ENCODE peak calls at places on chromosomes 3 and 15, in five cellular contexts. Z, F, J, M and C are unnamed samples.

GRCh38 chr3:150293401-150294001 is 114.6 kb upstream of the TSC22D2 start:
- DNase-seq in M (no peak), J (no peak), F (no peak), Z (no peak), C (no peak)

GRCh38 chr3:9404680-9405079 is 7.3 kb downstream of the SETD5 start:
- DNase-seq in M (no peak), Z (no peak), J (no peak), F (no peak), C (no peak)

GRCh38 chr3:120907659-120908029 is 361 bp upstream of the STXBP5L start:
- DNase-seq in J (no peak), F (no peak), M (no peak), Z (no peak), C (no peak)

GRCh38 chr3:47669026-47669749 is 90.5 kb upstream of the CSPG5 start:
- DNase-seq in M (no peak), F (no peak), Z (no peak), J (no peak), C (no peak)

GRCh38 chr15:52252781-52253180 is 42.8 kb downstream of the MYO5C start:
- DNase-seq in F (no peak), Z (peak), J (no peak), M (no peak), C (no peak)

GRCh38 chr15:48641416-48641815 is 4.1 kb downstream of the FBN1 start:
- DNase-seq in M (no peak), F (no peak), Z (peak), J (no peak), C (no peak)

GRCh38 chr3:88025001-88025552 is 33.7 kb downstream of the CGGBP1 start:
- DNase-seq in J (no peak), F (no peak), Z (no peak), M (no peak), C (no peak)

GRCh38 chr15:71323604-71324003 is 208.3 kb downstream of the THSD4 start:
- DNase-seq in J (no peak), M (no peak), Z (no peak), F (no peak), C (no peak)

GRCh38 chr15:55879181-55879580 is 114.2 kb downstream of the NEDD4 start:
- DNase-seq in Z (no peak), F (no peak), J (no peak), M (no peak), C (no peak)

GRCh38 chr15:41847981-41848380 is 9.3 kb downstream of the PLA2G4B start:
- DNase-seq in J (no peak), M (no peak), Z (no peak), F (no peak), C (no peak)

GRCh38 chr3:132709761-132710160 is 12.4 kb downstream of the NPHP3 start:
- DNase-seq in F (no peak), Z (no peak), J (no peak), M (no peak), C (no peak)

GRCh38 chr15:77568014-77568959 is 64.4 kb downstream of the LINGO1 start:
- DNase-seq in M (no peak), Z (peak), J (no peak), F (no peak), C (no peak)

GRCh38 chr3:142298626-142299025 is 73.2 kb upstream of the GK5 start:
- DNase-seq in J (no peak), M (no peak), F (no peak), Z (no peak), C (no peak)

GRCh38 chr3:30612422-30613134 is 6.2 kb downstream of the TGFBR2 start:
- DNase-seq in M (no peak), Z (peak), J (no peak), F (no peak), C (no peak)
- H3K4me3 ChIP-seq in M (no peak), Z (no peak), J (peak), F (no peak), C (no peak)

DNA sequence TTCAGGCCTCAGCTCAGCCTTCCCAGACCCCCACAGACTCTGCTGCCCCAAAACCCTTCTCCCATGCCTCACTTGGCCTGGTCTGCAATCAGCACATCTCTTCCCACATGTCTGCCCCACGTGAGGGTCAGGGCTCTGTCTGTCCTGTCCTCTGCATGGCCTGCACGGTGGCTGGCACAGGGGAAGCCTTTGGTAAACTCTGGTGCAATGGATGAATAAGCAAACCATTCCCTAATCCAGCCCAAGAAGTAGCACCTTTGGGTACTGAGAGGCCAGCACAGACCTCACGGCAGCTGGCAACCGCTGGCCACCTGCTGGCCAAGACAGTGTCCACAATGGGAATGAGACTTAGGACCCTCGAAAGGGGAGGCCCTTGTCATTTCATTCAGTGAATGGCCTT is 27.7 kb downstream of the ABTB1 start:
- DNase-seq in F (no peak), J (no peak), M (no peak), Z (no peak), C (no peak)
- TF ChIP-seq CTCF in F (no peak), J (no peak), M (no peak), Z (no peak), C (no peak)

GRCh38 chr3:128998532-128998931 is 2.6 kb upstream of the EFCC1 start:
- DNase-seq in M (no peak), F (no peak), Z (peak), J (no peak), C (no peak)
- H3K4me3 ChIP-seq in M (no peak), F (no peak), Z (peak), J (no peak), C (no peak)

DNA sequence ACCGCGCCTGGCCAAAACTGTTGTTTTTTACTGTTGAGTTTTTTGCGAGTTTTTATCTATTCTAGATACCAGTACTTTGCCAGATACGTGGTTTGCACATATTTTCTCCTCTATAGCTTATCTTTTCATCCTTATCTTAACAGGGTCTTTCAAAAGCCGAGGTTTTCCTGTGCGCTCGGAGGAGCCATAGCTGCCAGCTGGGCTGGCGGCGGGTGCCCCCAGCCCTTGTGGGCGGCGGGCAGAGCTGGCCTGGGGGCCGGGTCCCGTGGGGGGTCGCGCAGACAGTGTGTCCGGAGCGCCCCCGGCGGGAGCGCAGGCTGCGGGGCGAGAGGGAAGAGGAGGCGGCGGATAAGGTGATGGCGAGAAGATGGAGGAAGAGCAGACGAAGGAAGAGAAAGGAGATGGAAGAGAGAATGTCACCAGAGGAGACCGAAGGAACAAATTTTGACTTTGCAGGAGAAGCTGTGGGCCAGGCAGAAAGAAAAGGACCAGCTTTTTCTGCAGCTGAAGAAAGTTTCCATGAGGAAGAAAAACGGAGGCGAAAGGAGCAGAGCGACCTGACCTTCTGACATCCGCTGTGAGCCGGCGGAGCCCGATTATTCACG is 11.0 kb upstream of the EIF4A2 start:
- DNase-seq in M (no peak), J (no peak), F (no peak), Z (no peak), C (no peak)
- TF ChIP-seq CTCF in M (no peak), J (no peak), F (no peak), Z (no peak), C (no peak)

DNA sequence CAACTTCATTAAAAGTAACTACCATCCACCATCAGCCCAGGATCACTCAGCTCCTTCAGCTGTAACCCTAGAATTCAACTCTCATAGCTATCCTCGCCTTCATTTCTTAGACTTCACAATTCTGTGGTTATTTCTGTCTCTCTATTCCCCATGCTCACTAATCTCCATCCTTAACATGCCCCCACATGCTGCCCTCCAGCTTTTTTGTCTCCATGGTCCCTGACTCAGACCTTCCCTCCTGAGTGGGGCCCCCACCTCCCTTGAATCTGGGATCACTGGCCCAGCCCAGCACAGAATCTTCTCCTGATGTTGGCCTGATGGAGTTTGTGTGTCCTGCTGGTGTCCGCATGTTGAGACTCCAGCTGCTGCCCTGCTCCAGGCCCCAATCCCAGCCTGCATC is 41.7 kb downstream of the CHST14 start:
- DNase-seq in J (no peak), Z (no peak), F (no peak), M (no peak), C (no peak)
- H3K4me3 ChIP-seq in J (no peak), Z (no peak), F (no peak), M (no peak), C (no peak)

GRCh38 chr15:66685638-66686150 is 16.3 kb upstream of the SMAD6 start:
- DNase-seq in F (no peak), M (no peak), Z (no peak), J (no peak), C (no peak)
- TF ChIP-seq CTCF in F (peak), M (no peak), Z (peak), J (no peak), C (no peak)

GRCh38 chr3:119356646-119357045 is 62.5 kb downstream of the ARHGAP31 start:
- DNase-seq in J (no peak), Z (no peak), M (no peak), F (no peak), C (no peak)

GRCh38 chr3:119350114-119350513 is 55.9 kb downstream of the ARHGAP31 start:
- DNase-seq in J (no peak), F (no peak), Z (no peak), M (no peak), C (no peak)

GRCh38 chr3:119352863-119353527 is 58.8 kb downstream of the ARHGAP31 start:
- DNase-seq in Z (peak), F (no peak), M (peak), J (no peak), C (no peak)

GRCh38 chr3:119349353-119349752 is 55.2 kb downstream of the ARHGAP31 start:
- DNase-seq in Z (no peak), M (no peak), F (no peak), J (no peak), C (no peak)

GRCh38 chr3:119352235-119352634 is 58.1 kb downstream of the ARHGAP31 start:
- DNase-seq in Z (peak), F (no peak), M (peak), J (no peak), C (no peak)
- H3K4me3 ChIP-seq in Z (no peak), F (no peak), M (no peak), J (no peak), C (no peak)

GRCh38 chr3:148723591-148723990 is 25.9 kb downstream of the AGTR1 start:
- DNase-seq in M (no peak), Z (no peak), F (no peak), J (no peak), C (no peak)

GRCh38 chr3:148730676-148731075 is 33.0 kb downstream of the AGTR1 start:
- DNase-seq in F (no peak), J (no peak), Z (no peak), M (no peak), C (no peak)

GRCh38 chr3:148729656-148730055 is 32.0 kb downstream of the AGTR1 start:
- DNase-seq in Z (no peak), F (no peak), M (no peak), J (no peak), C (no peak)

DNA sequence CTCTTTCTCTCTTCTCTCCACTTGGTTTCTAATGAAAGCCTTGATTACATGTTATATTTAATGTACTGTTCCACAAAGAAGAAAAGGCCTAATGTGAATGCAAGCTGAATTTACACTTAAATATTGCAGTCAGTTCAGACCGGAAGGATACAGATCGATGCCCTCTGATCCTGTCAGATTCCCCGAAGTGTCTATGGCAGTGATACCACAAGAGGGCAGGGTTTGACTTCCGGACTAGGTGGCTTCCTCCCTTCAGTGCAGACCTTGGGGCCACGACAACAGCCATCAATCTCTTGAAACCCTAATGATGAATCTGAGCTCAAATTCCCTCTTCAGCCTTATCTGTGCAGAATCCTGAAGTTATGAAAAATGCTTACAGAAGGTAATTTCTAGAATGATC is 29.5 kb downstream of the AGTR1 start:
- DNase-seq in F (no peak), M (peak), Z (peak), J (no peak), C (peak)
- TF ChIP-seq CTCF in F (no peak), M (peak), Z (peak), J (no peak), C (peak)

GRCh38 chr15:62164500-62165028 is 521 bp downstream of the C2CD4B start:
- DNase-seq in F (no peak), M (no peak), Z (no peak), J (no peak), C (no peak)
- H3K4me3 ChIP-seq in F (peak), M (no peak), Z (no peak), J (peak), C (peak)